ENCODE peak calls at places on chromosome 22, in nine cellular contexts. Y is lower leg skin, N is IMR-90, G is esophagus squamous epithelium, R is tibial nerve, D is prostate gland, W is HCT116, B is NB4, M is body of pancreas. L is an unnamed sample.

GRCh38 chr22:36419912-36420882 is 32.4 kb upstream of the MYH9 start:
- DNase-seq in Y (no peak), N (no peak), G (no peak), R (peak), D (no peak), W (no peak), B (no peak), M (no peak), L (no peak)

GRCh38 chr22:27244328-27244727 is 557.2 kb downstream of the MN1 start:
- DNase-seq in Y (no peak), N (no peak), G (no peak), R (no peak), D (no peak), W (no peak), B (no peak), M (no peak), L (no peak)

GRCh38 chr22:36184433-36185035 is 17.1 kb downstream of the APOL4 start:
- DNase-seq in Y (no peak), N (no peak), G (no peak), R (no peak), D (no peak), W (no peak), B (no peak), M (peak), L (no peak)

GRCh38 chr22:45248832-45249561 is 8.3 kb upstream of the KIAA0930 start:
- DNase-seq in Y (no peak), N (no peak), G (no peak), R (no peak), D (no peak), W (no peak), B (no peak), M (no peak), L (no peak)

GRCh38 chr22:29030016-29030617 is 31.5 kb downstream of the C22orf31 start:
- DNase-seq in Y (no peak), N (no peak), G (no peak), R (no peak), D (no peak), W (peak), B (no peak), M (no peak), L (no peak)

GRCh38 chr22:47207846-47208554 is 445.6 kb downstream of the TBC1D22A start:
- DNase-seq in Y (peak), N (no peak), G (no peak), R (no peak), D (no peak), W (no peak), B (no peak), M (no peak), L (no peak)

GRCh38 chr22:17921871-17922821 is 102.2 kb downstream of the MICAL3 start:
- DNase-seq in Y (no peak), N (no peak), G (no peak), R (no peak), D (peak), W (no peak), B (no peak), M (peak), L (no peak)

GRCh38 chr22:36377022-36377631 is 10.6 kb downstream of the MYH9 start:
- DNase-seq in Y (no peak), N (no peak), G (no peak), R (no peak), D (no peak), W (no peak), B (peak), M (no peak), L (no peak)

GRCh38 chr22:32649515-32650200 is 151.8 kb upstream of the TIMP3 start:
- DNase-seq in Y (peak), N (peak), G (no peak), R (no peak), D (no peak), W (no peak), B (peak), M (no peak), L (no peak)

GRCh38 chr22:38760477-38761201 is 4.8 kb upstream of the SUN2 start:
- DNase-seq in Y (no peak), N (peak), G (no peak), R (no peak), D (no peak), W (no peak), B (peak), M (no peak), L (no peak)

GRCh38 chr22:46088541-46089311 is 61.6 kb upstream of the PPARA start:
- DNase-seq in Y (peak), N (peak), G (no peak), R (peak), D (no peak), W (no peak), B (no peak), M (peak), L (peak)

GRCh38 chr22:29642694-29643093 is 39.3 kb downstream of the NF2 start:
- DNase-seq in Y (no peak), N (no peak), G (no peak), R (no peak), D (no peak), W (no peak), B (no peak), M (no peak), L (no peak)

GRCh38 chr22:44869196-44869595 is 116.8 kb downstream of the ARHGAP8 start:
- DNase-seq in Y (no peak), N (peak), G (no peak), R (no peak), D (no peak), W (no peak), B (no peak), M (no peak), L (no peak)

GRCh38 chr22:44811141-44811540 is 58.8 kb downstream of the ARHGAP8 start:
- DNase-seq in Y (no peak), N (no peak), G (no peak), R (no peak), D (no peak), W (no peak), B (no peak), M (no peak), L (no peak)

GRCh38 chr22:19597399-19597735 is 73.2 kb upstream of the CLDN5 start:
- DNase-seq in Y (no peak), N (no peak), G (no peak), R (no peak), D (no peak), W (no peak), B (peak), M (no peak), L (no peak)

GRCh38 chr22:26354707-26355106 is 74.4 kb upstream of the ASPHD2 start:
- DNase-seq in Y (no peak), N (no peak), G (no peak), R (no peak), D (no peak), W (no peak), B (no peak), M (no peak), L (no peak)

GRCh38 chr22:36467946-36468345 is 13.5 kb downstream of the TXN2 start:
- DNase-seq in Y (peak), N (peak), G (no peak), R (no peak), D (no peak), W (peak), B (peak), M (no peak), L (no peak)

GRCh38 chr22:44914026-44914721 is 95.6 kb downstream of the PHF21B start:
- DNase-seq in Y (no peak), N (no peak), G (no peak), R (no peak), D (no peak), W (no peak), B (no peak), M (no peak), L (no peak)

GRCh38 chr22:41197808-41198585 is 7.1 kb upstream of the L3MBTL2 start:
- DNase-seq in Y (no peak), N (no peak), G (no peak), R (no peak), D (no peak), W (no peak), B (peak), M (peak), L (peak)

GRCh38 chr22:35838849-35839646 is 121.4 kb downstream of the APOL5 start:
- DNase-seq in Y (no peak), N (peak), G (no peak), R (peak), D (peak), W (peak), B (peak), M (no peak), L (peak)

GRCh38 chr22:39457546-39458442 is 982 bp downstream of the MGAT3 start:
- DNase-seq in Y (no peak), N (no peak), G (no peak), R (no peak), D (no peak), W (no peak), B (peak), M (no peak), L (no peak)

GRCh38 chr22:40806711-40807110 is 12.4 kb downstream of the SLC25A17 start:
- DNase-seq in Y (no peak), N (no peak), G (no peak), R (no peak), D (no peak), W (no peak), B (no peak), M (no peak), L (no peak)

GRCh38 chr22:33837806-33838205 is 82.5 kb downstream of the LARGE1 start:
- DNase-seq in Y (no peak), N (no peak), G (no peak), R (no peak), D (no peak), W (no peak), B (no peak), M (no peak), L (no peak)

GRCh38 chr22:46735747-46736608 is 2.1 kb downstream of the CERK start:
- DNase-seq in Y (no peak), N (no peak), G (no peak), R (no peak), D (no peak), W (no peak), B (no peak), M (no peak), L (no peak)

GRCh38 chr22:37100589-37101127 is 8.9 kb downstream of the TMPRSS6 start:
- DNase-seq in Y (no peak), N (no peak), G (no peak), R (no peak), D (no peak), W (no peak), B (no peak), M (no peak), L (no peak)

GRCh38 chr22:47001288-47001687 is 238.8 kb downstream of the TBC1D22A start:
- DNase-seq in Y (peak), N (no peak), G (no peak), R (no peak), D (no peak), W (no peak), B (no peak), M (no peak), L (no peak)

GRCh38 chr22:42649261-42650056 is at the start of gene CYB5R3:
- DNase-seq in Y (peak), N (peak), G (peak), R (peak), D (peak), W (peak), B (peak), M (peak), L (peak)
- TF ChIP-seq CTCF in Y (no peak), N (no peak), G (no peak), R (no peak), D (no peak), W (no peak), B (no peak), M (no peak), L (no peak)

DNA sequence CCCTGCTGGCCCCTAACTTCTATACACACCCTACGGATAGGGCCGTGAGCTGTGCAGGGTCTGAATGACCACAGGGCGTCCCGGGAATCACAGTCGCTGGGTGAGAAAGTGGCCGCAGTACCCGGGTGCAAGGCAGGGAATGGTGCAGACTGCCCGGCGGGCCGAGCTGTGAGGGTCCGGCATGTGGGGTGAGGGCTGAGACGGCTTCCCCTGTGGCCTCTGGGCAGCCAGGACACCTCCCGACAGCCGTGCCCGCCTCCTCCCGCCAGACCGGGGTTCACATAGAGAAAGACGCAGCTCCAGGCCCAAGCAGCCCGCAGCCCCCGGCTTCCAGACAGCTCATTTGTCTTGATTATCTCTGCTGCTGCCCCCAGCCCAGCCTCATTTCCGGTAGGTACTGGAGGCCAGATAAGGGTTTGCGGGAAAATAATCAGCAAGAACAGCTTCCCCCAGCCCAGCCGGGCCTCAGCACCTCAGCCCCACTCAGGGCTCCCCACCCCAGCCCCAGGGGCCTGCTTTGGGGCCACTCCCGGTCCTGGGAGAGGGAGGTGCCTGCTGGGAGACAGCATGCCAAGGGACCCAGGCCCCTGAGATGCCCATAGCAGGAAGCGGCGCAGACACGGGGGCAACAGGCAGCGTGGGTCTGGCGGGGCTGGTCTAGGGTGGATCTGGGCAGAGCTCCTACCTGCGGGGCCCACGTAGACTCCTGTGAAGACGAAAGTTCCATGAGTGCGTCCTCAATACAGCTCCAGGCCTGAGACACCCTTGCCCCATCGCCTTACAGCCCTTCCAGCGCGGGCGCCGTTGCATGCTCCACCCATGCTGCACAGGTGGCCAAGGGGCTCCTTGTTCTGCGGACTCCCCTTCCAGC is 123.1 kb downstream of the BRD1 start:
- DNase-seq in Y (no peak), N (no peak), G (no peak), R (peak), D (no peak), W (no peak), B (no peak), M (no peak), L (no peak)
- H3K4me3 ChIP-seq in Y (no peak), N (no peak), G (no peak), R (no peak), D (no peak), W (no peak), B (no peak), M (no peak), L (no peak)

DNA sequence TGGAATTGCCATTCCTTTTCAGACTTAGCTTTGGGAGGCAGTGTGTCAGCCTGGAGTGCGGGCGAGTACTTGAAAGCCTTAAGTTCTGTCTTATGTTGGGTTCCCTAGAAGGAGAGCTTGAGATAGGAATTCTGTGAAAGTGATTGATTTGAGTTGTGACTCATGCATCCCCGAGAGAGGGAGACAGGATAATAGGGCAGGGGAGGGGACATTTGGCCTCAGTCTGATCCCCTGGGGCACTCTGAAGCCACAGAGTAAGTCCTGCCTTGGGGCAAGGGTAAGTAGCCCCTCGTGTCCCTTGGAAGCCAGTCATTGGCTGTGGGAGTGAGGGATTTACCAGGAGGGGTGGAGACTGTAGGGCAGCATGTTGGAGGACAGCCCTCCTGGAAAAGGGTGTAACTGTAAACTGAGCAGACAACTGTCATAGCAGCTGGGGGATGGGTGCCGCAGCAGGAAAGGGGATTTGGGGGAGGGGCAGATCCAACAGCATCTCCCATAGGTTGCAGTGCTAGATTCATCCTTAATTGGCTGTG is 44.0 kb downstream of the KIAA1671 start:
- DNase-seq in Y (no peak), N (no peak), G (no peak), R (no peak), D (peak), W (peak), B (no peak), M (no peak), L (no peak)
- TF ChIP-seq POLR2A in Y (no peak), N (no peak), G (no peak), R (no peak), D (no peak), W (no peak), B (no peak), M (no peak), L (no peak)

DNA sequence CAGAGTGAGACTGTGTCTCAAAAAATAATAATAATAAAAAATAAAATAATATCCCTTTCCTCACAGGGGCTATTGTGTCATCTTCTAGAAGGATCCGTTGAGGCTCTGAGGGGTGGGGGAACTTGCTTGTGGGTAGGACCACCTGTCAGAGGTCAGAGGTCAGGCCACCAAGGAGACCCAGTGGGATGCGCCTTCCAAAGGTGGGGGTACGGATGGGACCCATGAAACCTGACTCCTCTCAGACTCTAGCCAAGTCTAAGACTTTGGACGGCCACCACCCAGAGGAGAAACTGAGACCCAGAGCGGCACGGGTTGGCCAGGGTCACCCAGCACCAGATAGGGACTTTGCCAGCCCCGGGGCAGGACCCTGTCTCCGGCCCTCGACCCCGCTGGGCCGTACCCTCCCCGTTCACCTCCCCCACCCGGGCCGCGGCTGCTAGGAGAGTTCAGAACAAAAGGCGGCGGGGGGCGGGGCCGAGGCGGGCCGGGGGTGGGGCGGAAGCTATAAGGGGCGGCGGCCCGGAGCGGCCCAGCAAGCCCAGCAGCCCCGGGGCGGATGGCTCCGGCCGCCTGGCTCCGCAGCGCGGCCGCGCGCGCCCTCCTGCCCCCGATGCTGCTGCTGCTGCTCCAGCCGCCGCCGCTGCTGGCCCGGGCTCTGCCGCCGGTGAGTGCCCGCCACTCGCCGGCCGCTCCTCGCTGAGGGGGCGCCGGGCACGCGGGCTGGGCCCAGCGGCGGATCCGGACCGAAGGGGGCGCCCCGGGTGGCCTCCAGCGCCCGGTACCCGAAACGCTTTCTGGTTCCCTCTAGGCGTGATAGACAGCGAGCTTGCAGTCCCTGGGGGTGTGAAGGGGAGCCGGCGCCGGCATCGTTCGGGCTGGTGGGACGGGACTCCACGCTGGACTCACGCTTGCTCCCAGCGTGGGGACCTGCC is at the start of gene MMP11:
- DNase-seq in Y (no peak), N (no peak), G (no peak), R (no peak), D (peak), W (no peak), B (peak), M (peak), L (no peak)
- TF ChIP-seq CTCF in Y (no peak), N (peak), G (no peak), R (no peak), D (no peak), W (no peak), B (no peak), M (no peak), L (no peak)

GRCh38 chr22:50020606-50021005 is 8.0 kb upstream of the IL17REL start:
- DNase-seq in Y (no peak), N (no peak), G (no peak), R (no peak), D (no peak), W (no peak), B (no peak), M (no peak), L (no peak)

GRCh38 chr22:50019316-50019715 is 6.8 kb upstream of the IL17REL start:
- DNase-seq in Y (no peak), N (no peak), G (no peak), R (no peak), D (no peak), W (no peak), B (no peak), M (no peak), L (no peak)

GRCh38 chr22:50016988-50017700 is 4.6 kb upstream of the IL17REL start:
- DNase-seq in Y (no peak), N (no peak), G (no peak), R (no peak), D (no peak), W (no peak), B (no peak), M (no peak), L (no peak)

GRCh38 chr22:50017701-50018224 is 5.2 kb upstream of the IL17REL start:
- DNase-seq in Y (no peak), N (no peak), G (no peak), R (no peak), D (no peak), W (no peak), B (no peak), M (no peak), L (no peak)

DNA sequence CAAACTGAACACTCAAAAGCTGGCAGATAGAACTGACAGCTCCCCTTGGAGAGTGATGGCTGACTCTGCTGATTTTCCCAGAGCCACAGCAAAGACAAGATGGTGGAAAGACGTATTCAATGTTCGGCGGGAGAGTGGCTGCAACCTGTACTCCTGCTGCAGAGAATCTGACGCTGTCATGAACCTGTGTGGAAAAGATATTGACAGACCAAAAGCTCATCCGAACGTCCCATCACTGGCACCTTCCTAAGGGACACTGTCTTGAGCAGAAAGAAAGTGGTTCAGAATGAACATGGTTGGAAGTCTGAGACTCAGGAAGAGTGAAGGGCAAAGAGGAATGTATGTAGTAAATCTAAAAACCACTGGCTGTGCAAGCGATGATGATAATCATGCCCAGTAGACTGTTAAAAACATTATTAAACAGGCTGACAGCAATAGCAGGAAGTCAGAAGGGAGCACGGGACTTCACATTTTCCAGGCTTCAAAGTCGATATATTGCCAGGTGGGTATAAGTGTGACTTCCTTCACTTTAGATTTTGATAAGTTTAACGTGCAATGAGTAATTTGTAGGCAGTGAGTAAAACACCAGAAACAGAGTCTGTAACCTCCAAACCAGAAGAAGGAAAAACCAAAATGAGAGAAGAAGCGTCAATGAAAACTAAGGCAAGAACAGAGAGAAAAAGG is 6.2 kb upstream of the IL17REL start:
- DNase-seq in Y (no peak), N (no peak), G (no peak), R (no peak), D (no peak), W (no peak), B (no peak), M (no peak), L (no peak)
- H3K4me3 ChIP-seq in Y (no peak), N (no peak), G (no peak), R (no peak), D (no peak), W (no peak), B (no peak), M (no peak), L (no peak)